ENCODE peak calls at places on chromosomes 11 and 22, in eight cellular contexts. Z is dorsolateral prefrontal cortex; G is naive thymus-derived CD4-positive, alpha-beta T cell; Y is kidney epithelial cell; F is MG63; R is stimulated activated CD4-positive, alpha-beta T cell treated with anti-CD3 and anti-CD28 coated beads, Interleukin-4, amount 100 ng/mL, for 24 hours; K is adrenal gland; T is stimulated activated CD8-positive, alpha-beta memory T cell treated with anti-CD3 and anti-CD28 coated beads, Interleukin-15, amount 100 ng/mL, for 24 hours. I is an unnamed sample.

GRCh38 chr11:708511-708910 is 2.5 kb downstream of the EPS8L2 start:
- DNase-seq in Z (no peak), G (no peak), Y (no peak), F (no peak), R (no peak), K (no peak), T (no peak), I (no peak)

GRCh38 chr11:96293583-96293982 is 49.4 kb downstream of the MAML2 start:
- DNase-seq in Z (no peak), G (no peak), Y (no peak), F (no peak), R (no peak), K (no peak), T (no peak), I (no peak)

GRCh38 chr11:111441443-111441842 is 62.4 kb upstream of the POU2AF1 start:
- DNase-seq in Z (no peak), G (no peak), Y (peak; percentile 74), F (no peak), R (peak; percentile 27), K (no peak), T (no peak), I (no peak)

GRCh38 chr22:22595001-22595835 is 36.2 kb upstream of the PRAME start:
- DNase-seq in Z (no peak), G (no peak), Y (no peak), F (no peak), R (no peak), K (no peak), T (no peak), I (no peak)

GRCh38 chr11:40602866-40603578 is 856.4 kb downstream of the LRRC4C start:
- DNase-seq in Z (no peak), G (no peak), Y (peak; percentile 2), F (no peak), R (no peak), K (no peak), T (no peak), I (no peak)

GRCh38 chr22:36331912-36332622 is 55.7 kb downstream of the MYH9 start:
- DNase-seq in Z (no peak), G (peak; percentile 44), Y (no peak), F (peak; percentile 50), R (peak; percentile 53), K (peak; percentile 63), T (no peak), I (peak; percentile 90)

GRCh38 chr22:26377170-26377825 is 51.8 kb upstream of the ASPHD2 start:
- DNase-seq in Z (peak; percentile 37), G (no peak), Y (no peak), F (no peak), R (no peak), K (no peak), T (no peak), I (no peak)

GRCh38 chr11:65454696-65455456 is 32.3 kb downstream of the NEAT1 start:
- DNase-seq in Z (peak; percentile 75), G (peak; percentile 89), Y (no peak), F (peak; percentile 83), R (peak; percentile 81), K (peak; percentile 94), T (peak; percentile 74), I (peak; percentile 95)

GRCh38 chr11:45106006-45106405 is 40.4 kb upstream of the PRDM11 start:
- DNase-seq in Z (no peak), G (no peak), Y (no peak), F (no peak), R (no peak), K (no peak), T (no peak), I (no peak)

GRCh38 chr22:37169412-37169811 is 18.6 kb downstream of the C1QTNF6 start:
- DNase-seq in Z (no peak), G (no peak), Y (no peak), F (no peak), R (no peak), K (peak; percentile 6), T (no peak), I (peak; percentile 23)

GRCh38 chr11:131302831-131303230 is 67.6 kb upstream of the NTM start:
- DNase-seq in Z (no peak), G (no peak), Y (no peak), F (no peak), R (no peak), K (no peak), T (no peak), I (no peak)

GRCh38 chr22:29000225-29000556 is 61.4 kb downstream of the C22orf31 start:
- DNase-seq in Z (no peak), G (no peak), Y (no peak), F (no peak), R (no peak), K (no peak), T (no peak), I (no peak)

GRCh38 chr11:117923773-117924172 is 5.4 kb downstream of the TMPRSS13 start:
- DNase-seq in Z (no peak), G (no peak), Y (no peak), F (no peak), R (no peak), K (no peak), T (no peak), I (no peak)

GRCh38 chr11:70612459-70613141 is 214.3 kb downstream of the CTTN start:
- DNase-seq in Z (no peak), G (no peak), Y (no peak), F (no peak), R (no peak), K (no peak), T (no peak), I (no peak)

GRCh38 chr11:93842461-93842860 is 8.0 kb downstream of the VSTM5 start:
- DNase-seq in Z (no peak), G (no peak), Y (peak; percentile 28), F (peak; percentile 92), R (no peak), K (peak; percentile 86), T (no peak), I (no peak)

GRCh38 chr11:44188643-44189042 is 93.2 kb downstream of the EXT2 start:
- DNase-seq in Z (no peak), G (no peak), Y (no peak), F (no peak), R (no peak), K (no peak), T (no peak), I (no peak)

GRCh38 chr11:2837096-2837601 is 48.4 kb downstream of the CDKN1C start:
- DNase-seq in Z (no peak), G (no peak), Y (no peak), F (no peak), R (no peak), K (peak; percentile 68), T (no peak), I (peak; percentile 86)

GRCh38 chr11:6393989-6394670 is 3.9 kb downstream of the SMPD1 start:
- DNase-seq in Z (no peak), G (no peak), Y (no peak), F (no peak), R (no peak), K (no peak), T (no peak), I (no peak)

GRCh38 chr22:20956258-20957117 is 10.6 kb upstream of the AIFM3 start:
- DNase-seq in Z (no peak), G (no peak), Y (no peak), F (peak; percentile 58), R (no peak), K (no peak), T (no peak), I (no peak)

GRCh38 chr11:34583818-34584217 is 37.1 kb upstream of the EHF start:
- DNase-seq in Z (no peak), G (no peak), Y (no peak), F (no peak), R (no peak), K (no peak), T (no peak), I (no peak)

GRCh38 chr11:35402751-35403454 is 16.5 kb downstream of the SLC1A2 start:
- DNase-seq in Z (no peak), G (no peak), Y (no peak), F (no peak), R (no peak), K (no peak), T (no peak), I (no peak)

GRCh38 chr11:44047298-44047697 is 483 bp upstream of the ACCSL start:
- DNase-seq in Z (no peak), G (no peak), Y (no peak), F (no peak), R (no peak), K (no peak), T (no peak), I (no peak)

I was measured in Right ventricle myocardium superior.